ENCODE peak calls at places on chromosomes 3 and 15, in nine cellular contexts. L is progenitor cell of endocrine pancreas, B is Peyer's patch, R is HFF-Myc, H is natural killer cell, T is cardiac fibroblast, E is kidney, P is cardiac muscle cell, G is foreskin fibroblast. U is an unnamed sample.

GRCh38 chr3:115062009-115062408 is 85.1 kb downstream of the ZBTB20 start:
- DNase-seq in E (no peak), P (peak; percentile 12), B (no peak), H (no peak), L (no peak), G (peak; percentile 27), T (no peak), R (no peak), U (no peak)

GRCh38 chr3:114192141-114192540 is 13.3 kb upstream of the DRD3 start:
- DNase-seq in R (no peak), E (no peak), B (no peak), P (no peak), H (no peak), G (no peak), L (no peak), T (no peak), U (no peak)

GRCh38 chr3:111584724-111585123 is 10.4 kb downstream of the ZBED2 start:
- DNase-seq in H (no peak), P (no peak), L (no peak), E (no peak), R (no peak), G (no peak), B (no peak), T (no peak), U (no peak)

GRCh38 chr3:45597166-45597565 is 2.6 kb downstream of the LIMD1 start:
- DNase-seq in L (no peak), E (no peak), G (peak; percentile 63), R (no peak), B (no peak), H (no peak), T (peak; percentile 51), P (no peak), U (peak; percentile 51)

GRCh38 chr3:134885877-134886621 is 91.0 kb downstream of the EPHB1 start:
- DNase-seq in T (no peak), B (no peak), E (no peak), L (no peak), P (no peak), R (no peak), H (no peak), G (peak; percentile 52), U (no peak)

GRCh38 chr15:96398769-96399168 is 68.3 kb downstream of the NR2F2 start:
- DNase-seq in T (no peak), P (no peak), B (no peak), E (no peak), H (no peak), R (no peak), G (no peak), L (no peak), U (no peak)

GRCh38 chr15:89003865-89004725 is 84.2 kb upstream of the ABHD2 start:
- DNase-seq in T (peak; percentile 79), P (peak; percentile 78), E (no peak), H (no peak), R (no peak), L (no peak), B (no peak), G (peak; percentile 63), U (peak; percentile 73)

GRCh38 chr3:146148468-146148931 is 12.5 kb downstream of the PLOD2 start:
- DNase-seq in E (no peak), B (no peak), H (no peak), L (no peak), R (no peak), G (peak; percentile 44), P (no peak), T (peak; percentile 71), U (peak; percentile 86)

GRCh38 chr15:93182806-93183205 is 93.8 kb upstream of the RGMA start:
- DNase-seq in L (no peak), T (no peak), P (no peak), H (no peak), E (no peak), R (no peak), G (no peak), B (peak; percentile 6), U (no peak)

GRCh38 chr3:157794771-157795170 is 291.6 kb upstream of the VEPH1 start:
- DNase-seq in T (peak; percentile 54), R (peak; percentile 50), L (no peak), B (no peak), G (peak; percentile 70), P (no peak), H (no peak), E (no peak), U (peak; percentile 67)

GRCh38 chr3:115698851-115699535 is 75.7 kb downstream of the GAP43 start:
- DNase-seq in T (peak; percentile 20), L (no peak), P (no peak), G (no peak), B (no peak), E (no peak), H (no peak), R (no peak), U (no peak)

GRCh38 chr15:52789601-52790165 is 453 bp downstream of the ONECUT1 start:
- DNase-seq in L (no peak), T (peak; percentile 18), H (no peak), R (no peak), B (no peak), E (peak; percentile 72), P (peak; percentile 51), G (peak; percentile 28), U (no peak)

GRCh38 chr15:73369073-73369694 is 426 bp upstream of the HCN4 start:
- DNase-seq in H (no peak), E (no peak), R (no peak), P (peak; percentile 47), B (no peak), L (no peak), T (no peak), G (no peak), U (no peak)

GRCh38 chr3:59374812-59375211 is 325.0 kb upstream of the CFAP20DC start:
- DNase-seq in R (no peak), E (no peak), P (no peak), B (peak; percentile 55), H (no peak), T (no peak), G (no peak), L (no peak), U (no peak)

GRCh38 chr3:127014536-127015281 is 31.8 kb downstream of the PLXNA1 start:
- DNase-seq in P (no peak), R (no peak), B (no peak), G (no peak), H (no peak), T (no peak), L (no peak), E (no peak), U (no peak)

GRCh38 chr15:41806291-41807181 is 21.4 kb upstream of the JMJD7 start:
- DNase-seq in H (no peak), B (no peak), G (no peak), R (no peak), E (no peak), L (no peak), P (peak; percentile 78), T (no peak), U (no peak)

DNA sequence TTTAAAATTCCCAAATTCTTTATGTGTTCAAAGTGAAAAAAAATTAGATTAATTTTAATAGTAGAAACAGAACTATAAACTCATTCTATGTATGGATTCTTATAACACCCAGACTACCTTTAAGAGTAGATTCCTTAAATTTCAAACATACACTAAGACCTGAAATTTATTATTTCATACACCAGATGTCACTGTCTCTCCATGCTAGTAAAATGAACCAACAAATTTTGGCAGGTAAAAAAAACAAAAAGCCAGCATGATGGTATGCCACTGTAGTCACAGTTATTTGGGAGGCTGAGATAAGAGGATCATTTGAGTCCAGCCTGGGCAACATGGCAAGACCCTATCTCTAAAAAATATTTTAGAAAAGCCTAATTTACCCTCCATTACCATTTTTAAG is 461.3 kb upstream of the NAALADL2 start:
- DNase-seq in B (no peak), P (peak; percentile 3), R (peak; percentile 14), L (no peak), H (no peak), T (peak; percentile 72), E (no peak), G (peak; percentile 60), U (peak; percentile 47)
- TF ChIP-seq CTCF in B (peak; percentile 58), P (peak; percentile 36), R (peak; percentile 11), L (peak; percentile 30), H (no peak), T (peak; percentile 43), E (peak; percentile 49), G (peak; percentile 14), U (peak; percentile 44)

GRCh38 chr3:36132214-36132613 is 248.1 kb upstream of the STAC start:
- DNase-seq in H (no peak), T (no peak), B (no peak), R (no peak), E (no peak), G (no peak), L (no peak), P (no peak), U (no peak)
- TF ChIP-seq CTCF in H (no peak), T (peak; percentile 30), B (no peak), R (peak; percentile 34), E (no peak), G (peak; percentile 2), L (no peak), P (no peak), U (no peak)

GRCh38 chr15:95284933-95285401 is 1045.5 kb upstream of the NR2F2 start:
- DNase-seq in H (no peak), L (no peak), B (no peak), T (peak; percentile 88), E (peak; percentile 66), P (peak; percentile 38), R (peak; percentile 71), G (peak; percentile 48), U (peak; percentile 90)
- TF ChIP-seq CTCF in H (no peak), L (peak; percentile 8), B (no peak), T (peak; percentile 24), E (no peak), P (peak; percentile 44), R (peak; percentile 13), G (no peak), U (peak; percentile 25)

GRCh38 chr3:44339181-44339741 is 695 bp downstream of the TCAIM start:
- DNase-seq in R (no peak), B (no peak), H (no peak), T (peak; percentile 18), G (peak; percentile 9), E (no peak), L (no peak), P (no peak), U (no peak)

GRCh38 chr3:44339990-44340389 is 1.4 kb downstream of the TCAIM start:
- DNase-seq in P (no peak), E (no peak), R (no peak), L (no peak), T (no peak), H (no peak), G (no peak), B (no peak), U (no peak)

GRCh38 chr3:44338010-44338827 is at the start of gene TCAIM:
- DNase-seq in B (peak; percentile 99), T (peak; percentile 98), P (peak; percentile 99), E (peak; percentile 99), H (peak; percentile 98), G (peak; percentile 99), L (peak; percentile 98), R (peak; percentile 88), U (peak; percentile 98)

GRCh38 chr3:44338828-44339127 is 212 bp downstream of the TCAIM start:
- DNase-seq in G (no peak), H (no peak), B (no peak), L (no peak), P (no peak), R (no peak), E (no peak), T (no peak), U (no peak)

DNA sequence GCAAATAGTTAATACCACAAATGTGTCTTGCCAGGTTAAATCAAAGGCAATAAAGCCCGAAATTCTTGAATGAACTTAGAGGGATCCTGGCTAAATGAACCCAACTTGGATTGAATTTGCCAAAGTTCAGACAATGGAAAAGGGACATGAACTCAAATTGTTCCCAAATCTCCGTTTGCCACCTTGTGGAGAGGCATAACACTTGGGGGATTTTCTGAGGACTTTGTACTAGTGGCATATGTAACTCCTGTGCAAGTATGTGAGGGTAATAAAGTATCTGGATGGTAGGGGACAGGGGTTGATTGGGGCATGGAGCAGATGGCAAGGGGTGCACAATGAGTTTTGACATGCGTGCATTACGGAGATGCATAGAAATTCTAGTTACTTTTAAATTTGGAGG is 1.3 kb upstream of the TCAIM start:
- DNase-seq in P (peak; percentile 17), B (no peak), L (no peak), G (peak; percentile 24), T (peak; percentile 6), E (no peak), H (no peak), R (no peak), U (no peak)
- TF ChIP-seq CTCF in P (no peak), B (peak; percentile 12), L (peak; percentile 41), G (no peak), T (no peak), E (no peak), H (no peak), R (no peak), U (no peak)

U was measured in fibroblast of villous mesenchyme.